ENCODE peak calls at places on chromosome 2, in seven cellular contexts. One of them, this sample, is unnamed.

GRCh38 chr2:141630531-141630930 is 500.3 kb downstream of the LRP1B start:
- DNase-seq in psoas muscle: no peak
- DNase-seq in right cardiac atrium: no peak
- DNase-seq in NT2/D1: no peak
- DNase-seq in foreskin fibroblast: peak
- DNase-seq in sigmoid colon: no peak
- DNase-seq in heart right ventricle: no peak
- DNase-seq in this sample: no peak

GRCh38 chr2:148299616-148300015 is 278.7 kb downstream of the MBD5 start:
- DNase-seq in psoas muscle: no peak
- DNase-seq in right cardiac atrium: no peak
- DNase-seq in NT2/D1: no peak
- DNase-seq in foreskin fibroblast: no peak
- DNase-seq in sigmoid colon: no peak
- DNase-seq in heart right ventricle: no peak
- DNase-seq in this sample: no peak

GRCh38 chr2:12766421-12766879 is 49.7 kb downstream of the TRIB2 start:
- DNase-seq in psoas muscle: no peak
- DNase-seq in right cardiac atrium: no peak
- DNase-seq in NT2/D1: no peak
- DNase-seq in foreskin fibroblast: peak
- DNase-seq in sigmoid colon: no peak
- DNase-seq in heart right ventricle: no peak
- DNase-seq in this sample: peak

GRCh38 chr2:85536479-85536878 is 2.5 kb upstream of the MAT2A start:
- DNase-seq in psoas muscle: no peak
- DNase-seq in right cardiac atrium: no peak
- DNase-seq in NT2/D1: no peak
- DNase-seq in foreskin fibroblast: peak
- DNase-seq in sigmoid colon: no peak
- DNase-seq in heart right ventricle: no peak
- DNase-seq in this sample: peak

GRCh38 chr2:23954325-23955014 is 14.2 kb downstream of the UBXN2A start:
- DNase-seq in psoas muscle: no peak
- DNase-seq in right cardiac atrium: no peak
- DNase-seq in NT2/D1: no peak
- DNase-seq in foreskin fibroblast: no peak
- DNase-seq in sigmoid colon: no peak
- DNase-seq in heart right ventricle: no peak
- DNase-seq in this sample: no peak

GRCh38 chr2:235934059-235934896 is 233.9 kb downstream of the GBX2 start:
- DNase-seq in psoas muscle: no peak
- DNase-seq in right cardiac atrium: no peak
- DNase-seq in NT2/D1: no peak
- DNase-seq in foreskin fibroblast: no peak
- DNase-seq in sigmoid colon: no peak
- DNase-seq in heart right ventricle: no peak
- DNase-seq in this sample: no peak

GRCh38 chr2:154291511-154291910 is 407.0 kb upstream of the KCNJ3 start:
- DNase-seq in psoas muscle: no peak
- DNase-seq in right cardiac atrium: no peak
- DNase-seq in NT2/D1: no peak
- DNase-seq in foreskin fibroblast: no peak
- DNase-seq in sigmoid colon: no peak
- DNase-seq in heart right ventricle: no peak
- DNase-seq in this sample: no peak

GRCh38 chr2:200575957-200576356 is 9.9 kb upstream of the AOX1 start:
- DNase-seq in psoas muscle: no peak
- DNase-seq in right cardiac atrium: no peak
- DNase-seq in NT2/D1: no peak
- DNase-seq in foreskin fibroblast: no peak
- DNase-seq in sigmoid colon: no peak
- DNase-seq in heart right ventricle: no peak
- DNase-seq in this sample: no peak

GRCh38 chr2:54966165-54966819 is 84.0 kb downstream of the RTN4 start:
- DNase-seq in psoas muscle: no peak
- DNase-seq in right cardiac atrium: no peak
- DNase-seq in NT2/D1: peak
- DNase-seq in foreskin fibroblast: no peak
- DNase-seq in sigmoid colon: no peak
- DNase-seq in heart right ventricle: no peak
- DNase-seq in this sample: no peak

DNA sequence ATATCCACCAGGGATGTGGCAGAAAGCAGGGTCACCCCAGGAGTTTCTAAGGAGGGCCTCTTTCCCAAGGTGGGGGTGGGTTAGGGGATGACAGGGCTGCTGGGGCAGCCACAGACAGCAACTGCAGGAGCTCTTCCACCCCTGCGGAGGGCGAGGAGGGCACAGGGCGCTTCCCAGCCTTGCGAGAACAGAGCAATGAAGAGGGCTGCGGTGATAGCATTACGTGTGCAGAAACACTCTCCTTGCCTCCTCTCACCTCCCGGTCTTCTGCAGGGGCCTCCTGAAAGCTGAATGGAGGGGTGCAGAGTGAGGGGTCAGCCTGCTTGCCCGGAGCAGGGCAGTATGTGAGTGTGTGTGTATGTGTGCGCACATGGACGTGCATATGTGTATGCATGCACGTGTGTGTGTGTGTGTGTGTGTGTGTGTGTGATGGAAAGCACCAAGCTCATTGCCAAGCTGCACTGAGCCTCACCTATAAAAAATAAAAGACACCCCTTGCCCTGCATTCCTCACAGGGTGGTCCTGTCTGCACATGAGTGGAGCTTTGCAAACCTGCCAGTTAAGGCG is 29.4 kb upstream of the IL1R2 start:
- DNase-seq in psoas muscle: no peak
- DNase-seq in right cardiac atrium: no peak
- DNase-seq in NT2/D1: no peak
- DNase-seq in foreskin fibroblast: no peak
- DNase-seq in sigmoid colon: no peak
- DNase-seq in heart right ventricle: no peak
- DNase-seq in this sample: no peak
- H3K4me3 ChIP-seq in psoas muscle: no peak
- H3K4me3 ChIP-seq in right cardiac atrium: no peak
- H3K4me3 ChIP-seq in NT2/D1: no peak
- H3K4me3 ChIP-seq in foreskin fibroblast: no peak
- H3K4me3 ChIP-seq in sigmoid colon: no peak
- H3K4me3 ChIP-seq in heart right ventricle: no peak
- H3K4me3 ChIP-seq in this sample: no peak

DNA sequence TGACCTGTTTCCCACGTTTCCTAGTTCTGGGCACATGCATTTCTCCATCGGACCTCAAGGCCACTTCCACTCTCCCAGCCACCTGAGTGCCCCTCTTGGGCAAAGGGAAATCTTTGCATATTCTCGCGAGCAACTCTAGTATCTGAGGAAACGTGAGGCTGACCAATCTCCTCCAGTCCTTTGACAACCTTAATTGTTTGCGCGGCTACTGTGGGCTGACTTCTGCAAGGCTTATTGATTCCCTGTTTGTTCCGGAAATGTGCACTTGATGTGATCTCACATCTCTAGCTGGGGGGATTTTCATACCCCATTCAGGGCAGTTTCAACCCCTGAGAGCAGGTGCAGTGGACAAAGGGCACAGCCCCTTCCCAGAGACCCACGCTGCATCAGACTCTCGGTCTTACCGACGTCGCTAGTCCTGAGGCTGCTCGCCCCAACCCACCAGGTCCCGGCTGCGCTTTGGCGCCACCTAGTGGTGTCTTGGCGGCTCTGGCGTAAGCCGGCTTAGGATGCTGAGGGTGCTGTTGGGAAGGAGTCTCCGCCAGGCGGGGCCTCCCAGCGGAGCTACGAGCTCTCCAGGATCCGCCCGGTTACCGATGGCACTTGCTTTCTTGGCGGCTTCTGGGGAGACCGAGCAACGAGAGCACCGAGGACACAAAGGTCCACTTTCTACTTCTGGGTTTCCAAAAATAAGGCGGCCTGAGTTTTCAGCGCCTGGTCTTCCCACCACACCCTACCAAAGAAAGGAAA is 24.8 kb upstream of the SPR start:
- DNase-seq in psoas muscle: peak
- DNase-seq in right cardiac atrium: peak
- DNase-seq in NT2/D1: peak
- DNase-seq in foreskin fibroblast: peak
- DNase-seq in sigmoid colon: peak
- DNase-seq in heart right ventricle: peak
- DNase-seq in this sample: peak
- H3K4me3 ChIP-seq in psoas muscle: peak
- H3K4me3 ChIP-seq in right cardiac atrium: no peak
- H3K4me3 ChIP-seq in NT2/D1: peak
- H3K4me3 ChIP-seq in foreskin fibroblast: peak
- H3K4me3 ChIP-seq in sigmoid colon: no peak
- H3K4me3 ChIP-seq in heart right ventricle: peak
- H3K4me3 ChIP-seq in this sample: peak

GRCh38 chr2:66575625-66576371 is 140.9 kb downstream of the MEIS1 start:
- DNase-seq in psoas muscle: peak
- DNase-seq in right cardiac atrium: peak
- DNase-seq in NT2/D1: no peak
- DNase-seq in foreskin fibroblast: no peak
- DNase-seq in sigmoid colon: peak
- DNase-seq in heart right ventricle: no peak
- DNase-seq in this sample: no peak
- H3K4me3 ChIP-seq in psoas muscle: peak
- H3K4me3 ChIP-seq in right cardiac atrium: peak
- H3K4me3 ChIP-seq in NT2/D1: peak
- H3K4me3 ChIP-seq in foreskin fibroblast: peak
- H3K4me3 ChIP-seq in sigmoid colon: peak
- H3K4me3 ChIP-seq in heart right ventricle: peak
- H3K4me3 ChIP-seq in this sample: peak

DNA sequence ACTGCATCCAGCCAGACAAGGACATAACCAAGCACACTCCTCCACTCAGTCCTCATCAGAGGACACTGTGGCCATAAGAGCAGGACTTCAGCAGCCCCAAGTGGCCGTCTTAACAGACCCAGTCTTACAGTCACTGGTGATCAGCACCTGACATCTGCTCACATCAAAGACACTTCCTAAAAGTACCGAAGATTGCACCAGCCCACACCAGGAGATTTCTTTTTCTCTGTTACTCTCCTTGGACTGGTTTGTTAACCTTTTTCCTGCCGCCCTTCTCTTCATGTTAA is 44.1 kb downstream of the MRPS5 start:
- DNase-seq in psoas muscle: no peak
- DNase-seq in right cardiac atrium: no peak
- DNase-seq in NT2/D1: no peak
- DNase-seq in foreskin fibroblast: no peak
- DNase-seq in sigmoid colon: no peak
- DNase-seq in heart right ventricle: no peak
- DNase-seq in this sample: no peak
- H3K4me3 ChIP-seq in psoas muscle: no peak
- H3K4me3 ChIP-seq in right cardiac atrium: no peak
- H3K4me3 ChIP-seq in NT2/D1: no peak
- H3K4me3 ChIP-seq in foreskin fibroblast: no peak
- H3K4me3 ChIP-seq in sigmoid colon: no peak
- H3K4me3 ChIP-seq in heart right ventricle: no peak
- H3K4me3 ChIP-seq in this sample: no peak

DNA sequence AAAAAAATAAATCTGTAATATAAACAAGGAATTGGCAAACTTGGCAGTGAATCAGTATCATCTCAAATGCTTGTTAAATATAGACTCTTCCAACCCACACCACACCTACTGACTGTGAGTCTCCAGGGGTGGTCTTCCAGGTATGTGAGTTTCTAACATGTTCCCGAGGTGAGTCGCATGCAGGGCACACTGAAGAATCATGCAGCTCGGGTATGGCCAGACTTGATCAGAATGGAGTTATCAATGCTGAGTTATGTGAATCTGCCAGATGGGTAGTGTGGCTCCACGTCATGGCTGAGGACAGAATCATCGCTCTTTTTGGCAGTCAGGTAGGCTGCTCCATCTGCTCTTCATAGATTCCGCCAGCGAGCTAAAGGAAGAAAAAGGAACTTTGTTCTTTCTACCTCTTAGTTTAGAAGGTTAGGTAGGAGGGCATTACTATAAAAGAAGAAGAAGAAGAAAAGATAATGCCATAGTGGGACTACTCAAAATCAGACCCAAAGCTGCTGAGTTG is 1279.7 kb upstream of the ZEB2 start:
- DNase-seq in psoas muscle: no peak
- DNase-seq in right cardiac atrium: no peak
- DNase-seq in NT2/D1: no peak
- DNase-seq in foreskin fibroblast: no peak
- DNase-seq in sigmoid colon: no peak
- DNase-seq in heart right ventricle: no peak
- DNase-seq in this sample: no peak
- H3K4me3 ChIP-seq in psoas muscle: no peak
- H3K4me3 ChIP-seq in right cardiac atrium: no peak
- H3K4me3 ChIP-seq in NT2/D1: no peak
- H3K4me3 ChIP-seq in foreskin fibroblast: no peak
- H3K4me3 ChIP-seq in sigmoid colon: no peak
- H3K4me3 ChIP-seq in heart right ventricle: no peak
- H3K4me3 ChIP-seq in this sample: no peak

GRCh38 chr2:108377411-108377810 is 343 bp upstream of the SULT1C4 start:
- DNase-seq in psoas muscle: no peak
- DNase-seq in right cardiac atrium: no peak
- DNase-seq in NT2/D1: no peak
- DNase-seq in foreskin fibroblast: peak
- DNase-seq in sigmoid colon: no peak
- DNase-seq in heart right ventricle: no peak
- DNase-seq in this sample: no peak
- H3K4me3 ChIP-seq in psoas muscle: peak
- H3K4me3 ChIP-seq in right cardiac atrium: peak
- H3K4me3 ChIP-seq in NT2/D1: no peak
- H3K4me3 ChIP-seq in foreskin fibroblast: no peak
- H3K4me3 ChIP-seq in sigmoid colon: peak
- H3K4me3 ChIP-seq in heart right ventricle: peak
- H3K4me3 ChIP-seq in this sample: no peak

GRCh38 chr2:156396126-156396525 is 40.1 kb upstream of the GPD2 start:
- DNase-seq in psoas muscle: no peak
- DNase-seq in right cardiac atrium: no peak
- DNase-seq in NT2/D1: no peak
- DNase-seq in foreskin fibroblast: no peak
- DNase-seq in sigmoid colon: no peak
- DNase-seq in heart right ventricle: no peak
- DNase-seq in this sample: no peak

GRCh38 chr2:156399224-156399949 is 36.8 kb upstream of the GPD2 start:
- DNase-seq in psoas muscle: no peak
- DNase-seq in right cardiac atrium: no peak
- DNase-seq in NT2/D1: no peak
- DNase-seq in foreskin fibroblast: peak
- DNase-seq in sigmoid colon: no peak
- DNase-seq in heart right ventricle: no peak
- DNase-seq in this sample: no peak

GRCh38 chr2:156399950-156400703 is 36.1 kb upstream of the GPD2 start:
- DNase-seq in psoas muscle: peak
- DNase-seq in right cardiac atrium: peak
- DNase-seq in NT2/D1: no peak
- DNase-seq in foreskin fibroblast: peak
- DNase-seq in sigmoid colon: peak
- DNase-seq in heart right ventricle: peak
- DNase-seq in this sample: peak

GRCh38 chr2:156397229-156397628 is 39.0 kb upstream of the GPD2 start:
- DNase-seq in psoas muscle: no peak
- DNase-seq in right cardiac atrium: no peak
- DNase-seq in NT2/D1: no peak
- DNase-seq in foreskin fibroblast: no peak
- DNase-seq in sigmoid colon: no peak
- DNase-seq in heart right ventricle: no peak
- DNase-seq in this sample: no peak

GRCh38 chr2:156398176-156398575 is 38.0 kb upstream of the GPD2 start:
- DNase-seq in psoas muscle: no peak
- DNase-seq in right cardiac atrium: no peak
- DNase-seq in NT2/D1: no peak
- DNase-seq in foreskin fibroblast: no peak
- DNase-seq in sigmoid colon: no peak
- DNase-seq in heart right ventricle: no peak
- DNase-seq in this sample: no peak
- H3K4me3 ChIP-seq in psoas muscle: no peak
- H3K4me3 ChIP-seq in right cardiac atrium: no peak
- H3K4me3 ChIP-seq in NT2/D1: no peak
- H3K4me3 ChIP-seq in foreskin fibroblast: no peak
- H3K4me3 ChIP-seq in sigmoid colon: no peak
- H3K4me3 ChIP-seq in heart right ventricle: no peak
- H3K4me3 ChIP-seq in this sample: no peak